ENCODE peak calls at places on chromosomes 5 and 9, in five cellular contexts. G is RWPE2, M is choroid plexus epithelial cell, K is nephron progenitor cell, T is GM13976. S is an unnamed sample.
A peak's percentile ranks its signal among the peaks of the same experiment; 100 is the strongest.

GRCh38 chr5:174596429-174596828 is 128.0 kb upstream of the MSX2 start:
- DNase-seq in G (no peak), M (peak; percentile 48), K (no peak), T (no peak), S (no peak)

GRCh38 chr5:158152151-158152550 is 293.2 kb upstream of the CLINT1 start:
- DNase-seq in G (no peak), M (no peak), K (no peak), T (no peak), S (no peak)

GRCh38 chr9:131671150-131671549 is 68.7 kb downstream of the RAPGEF1 start:
- DNase-seq in G (no peak), M (no peak), K (no peak), T (no peak), S (no peak)

GRCh38 chr5:92838253-92838652 is 742.8 kb downstream of the NR2F1-AS1 start:
- DNase-seq in G (no peak), M (peak; percentile 44), K (no peak), T (peak; percentile 5), S (peak; percentile 45)

GRCh38 chr5:169301386-169301930 is 519 bp upstream of the SLIT3 start:
- DNase-seq in G (no peak), M (no peak), K (no peak), T (no peak), S (peak; percentile 23)

GRCh38 chr5:37615184-37615583 is 224.7 kb downstream of the GDNF start:
- DNase-seq in G (no peak), M (peak; percentile 78), K (no peak), T (no peak), S (no peak)

GRCh38 chr9:18296702-18297531 is 177.0 kb upstream of the ADAMTSL1 start:
- DNase-seq in G (no peak), M (peak; percentile 28), K (no peak), T (no peak), S (no peak)

GRCh38 chr5:143065185-143065584 is 295.0 kb downstream of the ARHGAP26 start:
- DNase-seq in G (no peak), M (peak; percentile 84), K (no peak), T (no peak), S (no peak)

S was measured in iPS-NIHi11.